ENCODE peak calls at places on chromosomes 12 and 14, in eight cellular contexts. D is PC-3, R is Peyer's patch, G is AG10803, Q is colonic mucosa, I is ascending aorta, Y is GM06990, X is WTC11. E is an unnamed sample.

GRCh38 chr12:99984271-99985128 is at the start of gene ANKS1B:
- DNase-seq in D (peak; percentile 49), R (peak; percentile 49), G (peak; percentile 20), Q (peak; percentile 45), I (peak; percentile 82), Y (peak; percentile 33), X (peak; percentile 70), E (peak; percentile 67)

GRCh38 chr12:130196827-130197226 is 34.6 kb downstream of the FZD10 start:
- DNase-seq in D (no peak), R (no peak), G (no peak), Q (no peak), I (no peak), Y (no peak), X (no peak), E (no peak)

GRCh38 chr14:99655521-99655920 is 10.6 kb downstream of the HHIPL1 start:
- DNase-seq in D (no peak), R (no peak), G (peak; percentile 31), Q (no peak), I (no peak), Y (no peak), X (no peak), E (no peak)

GRCh38 chr14:69066396-69067171 is 86.3 kb downstream of the DCAF5 start:
- DNase-seq in D (no peak), R (no peak), G (no peak), Q (no peak), I (no peak), Y (peak; percentile 35), X (no peak), E (no peak)

GRCh38 chr14:69358233-69358963 is 39.7 kb downstream of the ERH start:
- DNase-seq in D (no peak), R (no peak), G (no peak), Q (no peak), I (no peak), Y (no peak), X (no peak), E (no peak)

GRCh38 chr12:130214686-130215370 is 52.6 kb downstream of the FZD10 start:
- DNase-seq in D (no peak), R (no peak), G (no peak), Q (no peak), I (no peak), Y (no peak), X (no peak), E (no peak)

GRCh38 chr12:24034160-24034559 is 84.7 kb upstream of the SOX5 start:
- DNase-seq in D (no peak), R (no peak), G (peak; percentile 17), Q (no peak), I (no peak), Y (no peak), X (no peak), E (no peak)

GRCh38 chr12:53219116-53219955 is 12.3 kb upstream of the ITGB7 start:
- DNase-seq in D (peak; percentile 49), R (peak; percentile 54), G (peak; percentile 61), Q (peak; percentile 55), I (no peak), Y (peak; percentile 64), X (no peak), E (no peak)

GRCh38 chr14:105117257-105117646 is 51.3 kb downstream of the JAG2 start:
- DNase-seq in D (no peak), R (no peak), G (no peak), Q (no peak), I (peak; percentile 12), Y (no peak), X (no peak), E (no peak)

GRCh38 chr12:75479963-75480461 is 543 bp upstream of the GLIPR1 start:
- DNase-seq in D (peak; percentile 49), R (no peak), G (peak; percentile 70), Q (no peak), I (no peak), Y (peak; percentile 39), X (no peak), E (no peak)

GRCh38 chr12:127779301-127780045 is 487.5 kb upstream of the TMEM132C start:
- DNase-seq in D (peak; percentile 11), R (no peak), G (peak; percentile 1), Q (no peak), I (no peak), Y (no peak), X (no peak), E (no peak)

GRCh38 chr12:127774828-127775227 is 492.1 kb upstream of the TMEM132C start:
- DNase-seq in D (no peak), R (no peak), G (no peak), Q (no peak), I (no peak), Y (no peak), X (no peak), E (no peak)

GRCh38 chr12:127770123-127770522 is 496.8 kb upstream of the TMEM132C start:
- DNase-seq in D (no peak), R (no peak), G (no peak), Q (peak; percentile 30), I (no peak), Y (no peak), X (no peak), E (no peak)

GRCh38 chr12:127767631-127768030 is 499.3 kb upstream of the TMEM132C start:
- DNase-seq in D (no peak), R (no peak), G (no peak), Q (no peak), I (no peak), Y (no peak), X (no peak), E (no peak)

DNA sequence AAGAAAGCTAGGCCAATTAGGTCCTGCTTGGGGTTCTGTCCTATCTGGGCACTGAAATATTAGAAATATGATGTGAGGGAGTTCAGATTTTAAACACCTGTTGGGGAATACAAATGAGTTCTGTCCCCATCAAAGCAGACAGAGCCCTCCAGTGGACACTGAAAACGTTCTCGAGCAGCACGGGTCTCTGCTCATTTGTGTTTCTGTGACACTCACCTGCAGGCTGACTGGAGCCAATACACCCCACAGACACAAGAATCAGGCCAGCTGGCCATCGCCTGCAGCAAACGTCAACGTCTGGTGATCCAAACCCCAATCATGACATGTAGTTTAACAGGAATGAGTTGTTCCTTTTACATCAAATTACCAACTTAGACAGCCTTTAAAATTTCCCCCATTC is 493.4 kb upstream of the TMEM132C start:
- DNase-seq in D (peak; percentile 66), R (no peak), G (no peak), Q (no peak), I (no peak), Y (no peak), X (peak; percentile 10), E (no peak)
- TF ChIP-seq CTCF in D (peak; percentile 67), R (no peak), G (no peak), Q (no peak), I (no peak), Y (no peak), X (no peak), E (no peak)

GRCh38 chr12:91178139-91178561 is 4.5 kb downstream of the DCN start:
- DNase-seq in D (peak; percentile 44), R (peak; percentile 51), G (peak; percentile 66), Q (no peak), I (no peak), Y (peak; percentile 6), X (no peak), E (no peak)
- TF ChIP-seq CTCF in D (peak; percentile 72), R (peak; percentile 71), G (peak; percentile 78), Q (peak; percentile 22), I (peak; percentile 39), Y (peak; percentile 40), X (no peak), E (peak; percentile 19)

GRCh38 chr14:75063491-75064204 is at the start of gene ACYP1:
- DNase-seq in D (peak; percentile 93), R (peak; percentile 96), G (peak; percentile 84), Q (peak; percentile 97), I (peak; percentile 96), Y (peak; percentile 94), X (peak; percentile 97), E (peak; percentile 95)
- TF ChIP-seq CTCF in D (peak; percentile 17), R (no peak), G (no peak), Q (no peak), I (no peak), Y (no peak), X (no peak), E (no peak)

DNA sequence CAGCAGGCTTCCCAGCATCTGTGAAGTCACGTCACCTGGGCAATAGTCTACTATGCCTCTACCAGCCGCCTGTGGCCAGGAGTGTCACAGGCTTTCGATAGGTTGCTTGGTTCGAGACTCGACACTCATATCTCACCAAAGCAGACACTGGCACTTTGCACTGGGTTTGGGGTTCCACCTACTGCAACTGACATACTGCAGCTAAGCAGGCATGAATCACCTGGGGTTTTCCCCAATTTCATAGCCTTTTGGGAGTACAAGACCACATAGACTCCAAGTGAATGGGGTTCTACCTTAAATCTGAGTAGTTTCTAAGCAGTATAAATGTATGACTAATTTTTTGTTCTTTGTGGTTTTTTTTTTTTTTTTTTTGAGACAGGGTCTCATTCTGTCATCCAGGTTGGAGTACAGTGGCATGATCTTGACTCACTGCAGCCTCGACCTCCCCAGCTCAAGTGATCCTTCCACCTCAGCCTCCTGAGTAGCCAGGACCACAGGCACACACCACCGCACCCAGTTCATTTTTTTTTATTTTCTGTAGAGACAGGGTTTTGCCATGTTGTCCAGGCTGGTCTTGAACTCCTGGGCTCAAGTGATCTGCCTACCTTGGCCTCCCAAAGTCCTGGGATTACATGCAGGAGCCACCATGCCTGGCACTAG is 32.1 kb downstream of the DMAC2L start:
- DNase-seq in D (no peak), R (no peak), G (no peak), Q (no peak), I (no peak), Y (peak; percentile 22), X (no peak), E (no peak)
- TF ChIP-seq CTCF in D (no peak), R (no peak), G (no peak), Q (no peak), I (no peak), Y (no peak), X (no peak), E (no peak)

GRCh38 chr12:30286345-30286926 is 409.2 kb downstream of the IPO8 start:
- DNase-seq in D (peak; percentile 59), R (no peak), G (peak; percentile 9), Q (no peak), I (no peak), Y (no peak), X (no peak), E (peak; percentile 7)
- TF ChIP-seq CTCF in D (peak; percentile 68), R (no peak), G (peak; percentile 51), Q (no peak), I (peak; percentile 33), Y (peak; percentile 46), X (peak; percentile 15), E (peak; percentile 28)

E was measured in Calu3.